ENCODE peak calls at places on chromosomes 5 and 9, in eight cellular contexts. U, T, N, R, Z, O, W and J are unnamed samples.

GRCh38 chr5:75701856-75702255 is 15.4 kb downstream of the POC5 start:
- DNase-seq in U (no peak), T (no peak), N (no peak), R (no peak), Z (no peak), O (no peak), W (no peak), J (no peak)

GRCh38 chr9:36871606-36872005 is 162.5 kb downstream of the PAX5 start:
- DNase-seq in U (no peak), T (no peak), N (no peak), R (no peak), Z (no peak), O (no peak), W (no peak), J (no peak)

GRCh38 chr5:180391276-180391675 is 38.1 kb upstream of the GFPT2 start:
- DNase-seq in U (no peak), T (no peak), N (no peak), R (no peak), Z (peak; percentile 14), O (no peak), W (no peak), J (no peak)

GRCh38 chr9:136110082-136111061 is 8.3 kb downstream of the TMEM250 start:
- DNase-seq in U (peak; percentile 41), T (peak; percentile 15), N (no peak), R (peak; percentile 32), Z (no peak), O (peak; percentile 62), W (peak; percentile 68), J (no peak)

GRCh38 chr5:72955143-72955767 is 586 bp upstream of the FCHO2 start:
- DNase-seq in U (peak; percentile 87), T (no peak), N (no peak), R (no peak), Z (no peak), O (peak; percentile 78), W (peak; percentile 82), J (no peak)

GRCh38 chr9:136543830-136544548 is 1.9 kb downstream of the NOTCH1 start:
- DNase-seq in U (no peak), T (no peak), N (no peak), R (no peak), Z (no peak), O (no peak), W (no peak), J (no peak)

GRCh38 chr5:143400541-143401252 is 2.8 kb downstream of the NR3C1 start:
- DNase-seq in U (peak; percentile 45), T (peak; percentile 60), N (peak; percentile 39), R (no peak), Z (no peak), O (no peak), W (peak; percentile 45), J (no peak)

GRCh38 chr5:130198927-130199326 is 294.7 kb downstream of the CHSY3 start:
- DNase-seq in U (peak; percentile 55), T (no peak), N (peak; percentile 56), R (no peak), Z (peak; percentile 3), O (peak; percentile 70), W (peak; percentile 2), J (peak; percentile 11)

GRCh38 chr5:93572101-93572772 is 8.8 kb downstream of the NR2F1-AS1 start:
- DNase-seq in U (peak; percentile 62), T (no peak), N (no peak), R (no peak), Z (no peak), O (peak; percentile 58), W (no peak), J (peak; percentile 30)

GRCh38 chr5:179793470-179794139 is at the start of gene LTC4S:
- DNase-seq in U (peak; percentile 92), T (peak; percentile 27), N (peak; percentile 26), R (peak; percentile 63), Z (no peak), O (no peak), W (peak; percentile 70), J (peak; percentile 55)

GRCh38 chr5:88325868-88326267 is 57.2 kb upstream of the TMEM161B start:
- DNase-seq in U (no peak), T (no peak), N (no peak), R (no peak), Z (no peak), O (no peak), W (no peak), J (no peak)

GRCh38 chr5:135473956-135474670 is 22.0 kb upstream of the TIFAB start:
- DNase-seq in U (no peak), T (no peak), N (no peak), R (no peak), Z (no peak), O (no peak), W (no peak), J (no peak)

GRCh38 chr5:67453526-67453925 is 256.9 kb upstream of the CD180 start:
- DNase-seq in U (peak; percentile 40), T (no peak), N (no peak), R (no peak), Z (no peak), O (no peak), W (peak; percentile 18), J (no peak)

GRCh38 chr5:310941-311434 is 10.5 kb upstream of the AHRR start:
- DNase-seq in U (peak; percentile 21), T (peak; percentile 65), N (no peak), R (no peak), Z (no peak), O (no peak), W (no peak), J (no peak)

GRCh38 chr5:54383225-54383624 is 72.3 kb upstream of the HSPB3 start:
- DNase-seq in U (peak; percentile 69), T (peak; percentile 26), N (no peak), R (no peak), Z (no peak), O (no peak), W (peak; percentile 56), J (no peak)

GRCh38 chr5:149429839-149430721 is 51.0 kb upstream of the IL17B start:
- DNase-seq in U (peak; percentile 75), T (no peak), N (peak; percentile 42), R (no peak), Z (no peak), O (peak; percentile 67), W (no peak), J (no peak)

GRCh38 chr9:136969150-136969549 is 8.2 kb upstream of the PTGDS start:
- DNase-seq in U (no peak), T (no peak), N (no peak), R (no peak), Z (no peak), O (no peak), W (no peak), J (no peak)

GRCh38 chr9:137694962-137695875 is 76.4 kb downstream of the EHMT1 start:
- DNase-seq in U (peak; percentile 52), T (no peak), N (peak; percentile 79), R (no peak), Z (peak; percentile 79), O (peak; percentile 89), W (peak; percentile 72), J (peak; percentile 73)

GRCh38 chr5:1535646-1536045 is 11.9 kb upstream of the LPCAT1 start:
- DNase-seq in U (no peak), T (no peak), N (no peak), R (no peak), Z (no peak), O (no peak), W (no peak), J (no peak)

GRCh38 chr9:16344343-16344742 is 526.1 kb downstream of the BNC2 start:
- DNase-seq in U (peak; percentile 95), T (peak; percentile 93), N (no peak), R (no peak), Z (no peak), O (no peak), W (peak; percentile 75), J (no peak)

GRCh38 chr9:69470186-69470977 is 145.4 kb downstream of the ENTREP1 start:
- DNase-seq in U (no peak), T (no peak), N (no peak), R (no peak), Z (no peak), O (no peak), W (peak; percentile 27), J (no peak)

GRCh38 chr9:91077624-91078023 is 276.0 kb downstream of the SYK start:
- DNase-seq in U (no peak), T (no peak), N (no peak), R (no peak), Z (no peak), O (no peak), W (no peak), J (no peak)

GRCh38 chr5:90866333-90866732 is 307.7 kb downstream of the ADGRV1 start:
- DNase-seq in U (peak; percentile 52), T (peak; percentile 28), N (peak; percentile 5), R (no peak), Z (peak; percentile 48), O (peak; percentile 68), W (peak; percentile 51), J (peak; percentile 27)

GRCh38 chr5:137751869-137752491 is 2.2 kb downstream of the HNRNPA0 start:
- DNase-seq in U (peak; percentile 90), T (peak; percentile 80), N (peak; percentile 57), R (no peak), Z (peak; percentile 32), O (peak; percentile 79), W (peak; percentile 82), J (no peak)
- TF ChIP-seq CTCF in U (peak; percentile 86), T (peak; percentile 82), N (peak; percentile 96), R (peak; percentile 70), Z (peak; percentile 91), O (peak; percentile 64), W (peak; percentile 86), J (peak; percentile 58)

GRCh38 chr5:98840946-98841345 is 67.5 kb downstream of the RGMB start:
- DNase-seq in U (peak; percentile 20), T (no peak), N (no peak), R (no peak), Z (no peak), O (no peak), W (no peak), J (no peak)

GRCh38 chr5:98839469-98840383 is 66.3 kb downstream of the RGMB start:
- DNase-seq in U (peak; percentile 59), T (no peak), N (peak; percentile 9), R (no peak), Z (peak; percentile 64), O (peak; percentile 48), W (peak; percentile 35), J (peak; percentile 46)

DNA sequence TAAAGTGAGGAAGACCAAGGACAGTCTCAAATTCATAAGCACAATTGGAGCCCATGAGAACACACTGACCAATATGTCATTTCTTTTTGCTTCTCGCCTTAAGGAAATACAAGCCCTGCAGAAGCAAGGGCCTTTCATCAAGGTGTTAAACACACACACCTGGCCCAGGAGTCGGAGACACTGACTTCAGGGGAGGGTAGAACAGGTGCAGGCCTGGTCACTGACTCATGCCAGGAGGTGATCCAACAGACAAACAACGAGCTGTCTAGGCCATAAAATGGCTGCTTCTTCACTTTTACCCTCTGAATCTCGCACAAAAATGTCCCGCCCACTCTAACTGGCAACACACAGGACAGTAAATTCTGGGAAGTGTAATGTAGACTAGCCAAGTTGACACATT is 62.7 kb downstream of the RGMB start:
- DNase-seq in U (no peak), T (no peak), N (no peak), R (no peak), Z (no peak), O (no peak), W (no peak), J (no peak)
- TF ChIP-seq CTCF in U (no peak), T (no peak), N (no peak), R (no peak), Z (no peak), O (no peak), W (no peak), J (no peak)

GRCh38 chr5:172452398-172453205 is 1.7 kb downstream of the SH3PXD2B start:
- DNase-seq in U (peak; percentile 77), T (peak; percentile 72), N (no peak), R (no peak), Z (peak; percentile 42), O (no peak), W (peak; percentile 84), J (no peak)
- TF ChIP-seq CTCF in U (no peak), T (peak; percentile 4), N (peak; percentile 48), R (no peak), Z (peak; percentile 38), O (peak; percentile 62), W (no peak), J (no peak)

GRCh38 chr5:59038169-59039002 is 455.5 kb downstream of the RAB3C start:
- DNase-seq in U (peak; percentile 39), T (peak; percentile 19), N (no peak), R (no peak), Z (no peak), O (peak; percentile 43), W (peak; percentile 48), J (no peak)
- TF ChIP-seq CTCF in U (no peak), T (no peak), N (no peak), R (no peak), Z (no peak), O (peak; percentile 30), W (no peak), J (no peak)